ENCODE peak calls at places on chromosomes 13 and 19, in nine cellular contexts. One of them, this sample, is unnamed.

GRCh38 chr13:29583073-29583785 is 12.3 kb downstream of the SLC7A1 start:
- DNase-seq in Daoy: peak
- DNase-seq in psoas muscle: no peak
- DNase-seq in HT1080: peak
- DNase-seq in HFF-Myc: peak
- DNase-seq in amniotic stem cell: peak
- DNase-seq in stimulated activated CD8-positive, alpha-beta memory T cell treated with anti-CD3 and anti-CD28 coated beads, Interleukin-7, amount 100 ng/mL, for 24 hours: no peak
- DNase-seq in cardiac muscle cell: no peak
- DNase-seq in mucosa of gallbladder: no peak
- DNase-seq in this sample: no peak

GRCh38 chr19:5624154-5624663 is 1.3 kb downstream of the SAFB start:
- DNase-seq in Daoy: peak
- DNase-seq in psoas muscle: no peak
- DNase-seq in HT1080: peak
- DNase-seq in HFF-Myc: no peak
- DNase-seq in amniotic stem cell: no peak
- DNase-seq in stimulated activated CD8-positive, alpha-beta memory T cell treated with anti-CD3 and anti-CD28 coated beads, Interleukin-7, amount 100 ng/mL, for 24 hours: no peak
- DNase-seq in cardiac muscle cell: peak
- DNase-seq in mucosa of gallbladder: peak
- DNase-seq in this sample: no peak

GRCh38 chr13:34913040-34913439 is 29.0 kb upstream of the NBEA start:
- DNase-seq in Daoy: no peak
- DNase-seq in psoas muscle: no peak
- DNase-seq in HT1080: peak
- DNase-seq in HFF-Myc: no peak
- DNase-seq in amniotic stem cell: no peak
- DNase-seq in stimulated activated CD8-positive, alpha-beta memory T cell treated with anti-CD3 and anti-CD28 coated beads, Interleukin-7, amount 100 ng/mL, for 24 hours: no peak
- DNase-seq in cardiac muscle cell: peak
- DNase-seq in mucosa of gallbladder: no peak
- DNase-seq in this sample: no peak

GRCh38 chr13:110343241-110343865 is 36.3 kb downstream of the COL4A2 start:
- DNase-seq in Daoy: no peak
- DNase-seq in psoas muscle: no peak
- DNase-seq in HT1080: no peak
- DNase-seq in HFF-Myc: no peak
- DNase-seq in amniotic stem cell: no peak
- DNase-seq in stimulated activated CD8-positive, alpha-beta memory T cell treated with anti-CD3 and anti-CD28 coated beads, Interleukin-7, amount 100 ng/mL, for 24 hours: no peak
- DNase-seq in cardiac muscle cell: no peak
- DNase-seq in mucosa of gallbladder: no peak
- DNase-seq in this sample: no peak

GRCh38 chr19:49852631-49853126 is 1.7 kb downstream of the PTOV1 start:
- DNase-seq in Daoy: no peak
- DNase-seq in psoas muscle: no peak
- DNase-seq in HT1080: no peak
- DNase-seq in HFF-Myc: no peak
- DNase-seq in amniotic stem cell: no peak
- DNase-seq in stimulated activated CD8-positive, alpha-beta memory T cell treated with anti-CD3 and anti-CD28 coated beads, Interleukin-7, amount 100 ng/mL, for 24 hours: no peak
- DNase-seq in cardiac muscle cell: no peak
- DNase-seq in mucosa of gallbladder: no peak
- DNase-seq in this sample: no peak

GRCh38 chr13:112687836-112688559 is 1.8 kb upstream of the ATP11A start:
- DNase-seq in Daoy: no peak
- DNase-seq in psoas muscle: no peak
- DNase-seq in HT1080: no peak
- DNase-seq in HFF-Myc: no peak
- DNase-seq in amniotic stem cell: no peak
- DNase-seq in stimulated activated CD8-positive, alpha-beta memory T cell treated with anti-CD3 and anti-CD28 coated beads, Interleukin-7, amount 100 ng/mL, for 24 hours: no peak
- DNase-seq in cardiac muscle cell: no peak
- DNase-seq in mucosa of gallbladder: no peak
- DNase-seq in this sample: no peak

GRCh38 chr13:74036373-74036772 is 97.8 kb downstream of the KLF12 start:
- DNase-seq in Daoy: no peak
- DNase-seq in psoas muscle: no peak
- DNase-seq in HT1080: no peak
- DNase-seq in HFF-Myc: no peak
- DNase-seq in amniotic stem cell: no peak
- DNase-seq in stimulated activated CD8-positive, alpha-beta memory T cell treated with anti-CD3 and anti-CD28 coated beads, Interleukin-7, amount 100 ng/mL, for 24 hours: no peak
- DNase-seq in cardiac muscle cell: no peak
- DNase-seq in mucosa of gallbladder: no peak
- DNase-seq in this sample: no peak

GRCh38 chr19:51166846-51167490 is 24.9 kb downstream of the SIGLEC7 start:
- DNase-seq in Daoy: no peak
- DNase-seq in psoas muscle: no peak
- DNase-seq in HT1080: no peak
- DNase-seq in HFF-Myc: no peak
- DNase-seq in amniotic stem cell: no peak
- DNase-seq in stimulated activated CD8-positive, alpha-beta memory T cell treated with anti-CD3 and anti-CD28 coated beads, Interleukin-7, amount 100 ng/mL, for 24 hours: no peak
- DNase-seq in cardiac muscle cell: no peak
- DNase-seq in mucosa of gallbladder: peak
- DNase-seq in this sample: no peak

GRCh38 chr19:16328824-16329482 is 4.3 kb downstream of the KLF2 start:
- DNase-seq in Daoy: no peak
- DNase-seq in psoas muscle: no peak
- DNase-seq in HT1080: peak
- DNase-seq in HFF-Myc: no peak
- DNase-seq in amniotic stem cell: no peak
- DNase-seq in stimulated activated CD8-positive, alpha-beta memory T cell treated with anti-CD3 and anti-CD28 coated beads, Interleukin-7, amount 100 ng/mL, for 24 hours: no peak
- DNase-seq in cardiac muscle cell: no peak
- DNase-seq in mucosa of gallbladder: no peak
- DNase-seq in this sample: no peak

GRCh38 chr13:44244288-44244687 is 129.3 kb upstream of the SERP2 start:
- DNase-seq in Daoy: peak
- DNase-seq in psoas muscle: no peak
- DNase-seq in HT1080: peak
- DNase-seq in HFF-Myc: no peak
- DNase-seq in amniotic stem cell: peak
- DNase-seq in stimulated activated CD8-positive, alpha-beta memory T cell treated with anti-CD3 and anti-CD28 coated beads, Interleukin-7, amount 100 ng/mL, for 24 hours: no peak
- DNase-seq in cardiac muscle cell: peak
- DNase-seq in mucosa of gallbladder: no peak
- DNase-seq in this sample: no peak

GRCh38 chr13:91278888-91279287 is 68.6 kb upstream of the MIR17HG start:
- DNase-seq in Daoy: no peak
- DNase-seq in psoas muscle: no peak
- DNase-seq in HT1080: no peak
- DNase-seq in HFF-Myc: no peak
- DNase-seq in amniotic stem cell: no peak
- DNase-seq in stimulated activated CD8-positive, alpha-beta memory T cell treated with anti-CD3 and anti-CD28 coated beads, Interleukin-7, amount 100 ng/mL, for 24 hours: no peak
- DNase-seq in cardiac muscle cell: no peak
- DNase-seq in mucosa of gallbladder: no peak
- DNase-seq in this sample: no peak

GRCh38 chr13:99214232-99214631 is 13.6 kb downstream of the UBAC2 start:
- DNase-seq in Daoy: no peak
- DNase-seq in psoas muscle: no peak
- DNase-seq in HT1080: no peak
- DNase-seq in HFF-Myc: no peak
- DNase-seq in amniotic stem cell: no peak
- DNase-seq in stimulated activated CD8-positive, alpha-beta memory T cell treated with anti-CD3 and anti-CD28 coated beads, Interleukin-7, amount 100 ng/mL, for 24 hours: peak
- DNase-seq in cardiac muscle cell: no peak
- DNase-seq in mucosa of gallbladder: no peak
- DNase-seq in this sample: no peak

GRCh38 chr19:36041831-36042230 is 9.2 kb upstream of the CLIP3 start:
- DNase-seq in Daoy: no peak
- DNase-seq in psoas muscle: no peak
- DNase-seq in HT1080: no peak
- DNase-seq in HFF-Myc: peak
- DNase-seq in amniotic stem cell: no peak
- DNase-seq in stimulated activated CD8-positive, alpha-beta memory T cell treated with anti-CD3 and anti-CD28 coated beads, Interleukin-7, amount 100 ng/mL, for 24 hours: no peak
- DNase-seq in cardiac muscle cell: peak
- DNase-seq in mucosa of gallbladder: peak
- DNase-seq in this sample: no peak

GRCh38 chr19:48351341-48351752 is 12.4 kb downstream of the TMEM143 start:
- DNase-seq in Daoy: peak
- DNase-seq in psoas muscle: peak
- DNase-seq in HT1080: peak
- DNase-seq in HFF-Myc: no peak
- DNase-seq in amniotic stem cell: peak
- DNase-seq in stimulated activated CD8-positive, alpha-beta memory T cell treated with anti-CD3 and anti-CD28 coated beads, Interleukin-7, amount 100 ng/mL, for 24 hours: peak
- DNase-seq in cardiac muscle cell: peak
- DNase-seq in mucosa of gallbladder: peak
- DNase-seq in this sample: no peak

GRCh38 chr13:40155176-40155575 is 499.7 kb downstream of the COG6 start:
- DNase-seq in Daoy: no peak
- DNase-seq in psoas muscle: no peak
- DNase-seq in HT1080: no peak
- DNase-seq in HFF-Myc: no peak
- DNase-seq in amniotic stem cell: no peak
- DNase-seq in stimulated activated CD8-positive, alpha-beta memory T cell treated with anti-CD3 and anti-CD28 coated beads, Interleukin-7, amount 100 ng/mL, for 24 hours: no peak
- DNase-seq in cardiac muscle cell: no peak
- DNase-seq in mucosa of gallbladder: no peak
- DNase-seq in this sample: no peak

GRCh38 chr19:33438987-33439781 is 65.7 kb downstream of the CEBPG start:
- DNase-seq in Daoy: no peak
- DNase-seq in psoas muscle: no peak
- DNase-seq in HT1080: no peak
- DNase-seq in HFF-Myc: no peak
- DNase-seq in amniotic stem cell: no peak
- DNase-seq in stimulated activated CD8-positive, alpha-beta memory T cell treated with anti-CD3 and anti-CD28 coated beads, Interleukin-7, amount 100 ng/mL, for 24 hours: no peak
- DNase-seq in cardiac muscle cell: no peak
- DNase-seq in mucosa of gallbladder: no peak
- DNase-seq in this sample: no peak

GRCh38 chr19:35671818-35672217 is 5.5 kb downstream of the UPK1A start:
- DNase-seq in Daoy: no peak
- DNase-seq in psoas muscle: no peak
- DNase-seq in HT1080: no peak
- DNase-seq in HFF-Myc: no peak
- DNase-seq in amniotic stem cell: no peak
- DNase-seq in stimulated activated CD8-positive, alpha-beta memory T cell treated with anti-CD3 and anti-CD28 coated beads, Interleukin-7, amount 100 ng/mL, for 24 hours: no peak
- DNase-seq in cardiac muscle cell: peak
- DNase-seq in mucosa of gallbladder: peak
- DNase-seq in this sample: no peak

GRCh38 chr19:18274776-18275356 is 614 bp upstream of the IQCN start:
- DNase-seq in Daoy: peak
- DNase-seq in psoas muscle: peak
- DNase-seq in HT1080: peak
- DNase-seq in HFF-Myc: no peak
- DNase-seq in amniotic stem cell: peak
- DNase-seq in stimulated activated CD8-positive, alpha-beta memory T cell treated with anti-CD3 and anti-CD28 coated beads, Interleukin-7, amount 100 ng/mL, for 24 hours: no peak
- DNase-seq in cardiac muscle cell: peak
- DNase-seq in mucosa of gallbladder: peak
- DNase-seq in this sample: no peak

GRCh38 chr19:46678110-46678732 is 17.2 kb upstream of the DACT3 start:
- DNase-seq in Daoy: peak
- DNase-seq in psoas muscle: no peak
- DNase-seq in HT1080: no peak
- DNase-seq in HFF-Myc: no peak
- DNase-seq in amniotic stem cell: no peak
- DNase-seq in stimulated activated CD8-positive, alpha-beta memory T cell treated with anti-CD3 and anti-CD28 coated beads, Interleukin-7, amount 100 ng/mL, for 24 hours: peak
- DNase-seq in cardiac muscle cell: no peak
- DNase-seq in mucosa of gallbladder: no peak
- DNase-seq in this sample: no peak

GRCh38 chr13:45770886-45771285 is 68.8 kb downstream of the CBY2 start:
- DNase-seq in Daoy: no peak
- DNase-seq in psoas muscle: no peak
- DNase-seq in HT1080: no peak
- DNase-seq in HFF-Myc: no peak
- DNase-seq in amniotic stem cell: no peak
- DNase-seq in stimulated activated CD8-positive, alpha-beta memory T cell treated with anti-CD3 and anti-CD28 coated beads, Interleukin-7, amount 100 ng/mL, for 24 hours: no peak
- DNase-seq in cardiac muscle cell: no peak
- DNase-seq in mucosa of gallbladder: no peak
- DNase-seq in this sample: no peak

GRCh38 chr19:49677232-49677881 is at the start of gene PRMT1:
- DNase-seq in Daoy: peak
- DNase-seq in psoas muscle: peak
- DNase-seq in HT1080: no peak
- DNase-seq in HFF-Myc: no peak
- DNase-seq in amniotic stem cell: no peak
- DNase-seq in stimulated activated CD8-positive, alpha-beta memory T cell treated with anti-CD3 and anti-CD28 coated beads, Interleukin-7, amount 100 ng/mL, for 24 hours: no peak
- DNase-seq in cardiac muscle cell: no peak
- DNase-seq in mucosa of gallbladder: no peak
- DNase-seq in this sample: peak

GRCh38 chr13:111210488-111210887 is 95.4 kb downstream of the ARHGEF7 start:
- DNase-seq in Daoy: peak
- DNase-seq in psoas muscle: no peak
- DNase-seq in HT1080: peak
- DNase-seq in HFF-Myc: no peak
- DNase-seq in amniotic stem cell: peak
- DNase-seq in stimulated activated CD8-positive, alpha-beta memory T cell treated with anti-CD3 and anti-CD28 coated beads, Interleukin-7, amount 100 ng/mL, for 24 hours: no peak
- DNase-seq in cardiac muscle cell: peak
- DNase-seq in mucosa of gallbladder: no peak
- DNase-seq in this sample: no peak

GRCh38 chr19:18007605-18007938 is 398 bp upstream of the ARRDC2 start:
- DNase-seq in Daoy: no peak
- DNase-seq in psoas muscle: no peak
- DNase-seq in HT1080: no peak
- DNase-seq in HFF-Myc: no peak
- DNase-seq in amniotic stem cell: no peak
- DNase-seq in stimulated activated CD8-positive, alpha-beta memory T cell treated with anti-CD3 and anti-CD28 coated beads, Interleukin-7, amount 100 ng/mL, for 24 hours: no peak
- DNase-seq in cardiac muscle cell: no peak
- DNase-seq in mucosa of gallbladder: no peak
- DNase-seq in this sample: no peak

GRCh38 chr19:1236566-1236965 is 1.2 kb downstream of the CBARP start:
- DNase-seq in Daoy: no peak
- DNase-seq in psoas muscle: no peak
- DNase-seq in HT1080: no peak
- DNase-seq in HFF-Myc: no peak
- DNase-seq in amniotic stem cell: no peak
- DNase-seq in stimulated activated CD8-positive, alpha-beta memory T cell treated with anti-CD3 and anti-CD28 coated beads, Interleukin-7, amount 100 ng/mL, for 24 hours: no peak
- DNase-seq in cardiac muscle cell: no peak
- DNase-seq in mucosa of gallbladder: no peak
- DNase-seq in this sample: peak

GRCh38 chr19:38203197-38203596 is 20.8 kb downstream of the DPF1 start:
- DNase-seq in Daoy: no peak
- DNase-seq in psoas muscle: no peak
- DNase-seq in HT1080: no peak
- DNase-seq in HFF-Myc: no peak
- DNase-seq in amniotic stem cell: no peak
- DNase-seq in stimulated activated CD8-positive, alpha-beta memory T cell treated with anti-CD3 and anti-CD28 coated beads, Interleukin-7, amount 100 ng/mL, for 24 hours: no peak
- DNase-seq in cardiac muscle cell: no peak
- DNase-seq in mucosa of gallbladder: no peak
- DNase-seq in this sample: no peak

GRCh38 chr13:29498426-29499040 is 97.0 kb downstream of the SLC7A1 start:
- DNase-seq in Daoy: no peak
- DNase-seq in psoas muscle: no peak
- DNase-seq in HT1080: no peak
- DNase-seq in HFF-Myc: no peak
- DNase-seq in amniotic stem cell: no peak
- DNase-seq in stimulated activated CD8-positive, alpha-beta memory T cell treated with anti-CD3 and anti-CD28 coated beads, Interleukin-7, amount 100 ng/mL, for 24 hours: no peak
- DNase-seq in cardiac muscle cell: no peak
- DNase-seq in mucosa of gallbladder: no peak
- DNase-seq in this sample: no peak

GRCh38 chr19:41893899-41894298 is 10.9 kb downstream of the ARHGEF1 start:
- DNase-seq in Daoy: no peak
- DNase-seq in psoas muscle: no peak
- DNase-seq in HT1080: peak
- DNase-seq in HFF-Myc: no peak
- DNase-seq in amniotic stem cell: no peak
- DNase-seq in stimulated activated CD8-positive, alpha-beta memory T cell treated with anti-CD3 and anti-CD28 coated beads, Interleukin-7, amount 100 ng/mL, for 24 hours: no peak
- DNase-seq in cardiac muscle cell: peak
- DNase-seq in mucosa of gallbladder: no peak
- DNase-seq in this sample: no peak

GRCh38 chr13:46041335-46041934 is 11.1 kb downstream of the ZC3H13 start:
- DNase-seq in Daoy: no peak
- DNase-seq in psoas muscle: no peak
- DNase-seq in HT1080: no peak
- DNase-seq in HFF-Myc: no peak
- DNase-seq in amniotic stem cell: no peak
- DNase-seq in stimulated activated CD8-positive, alpha-beta memory T cell treated with anti-CD3 and anti-CD28 coated beads, Interleukin-7, amount 100 ng/mL, for 24 hours: no peak
- DNase-seq in cardiac muscle cell: no peak
- DNase-seq in mucosa of gallbladder: no peak
- DNase-seq in this sample: no peak

GRCh38 chr13:52949744-52950143 is 78.9 kb upstream of the OLFM4 start:
- DNase-seq in Daoy: no peak
- DNase-seq in psoas muscle: no peak
- DNase-seq in HT1080: no peak
- DNase-seq in HFF-Myc: no peak
- DNase-seq in amniotic stem cell: no peak
- DNase-seq in stimulated activated CD8-positive, alpha-beta memory T cell treated with anti-CD3 and anti-CD28 coated beads, Interleukin-7, amount 100 ng/mL, for 24 hours: no peak
- DNase-seq in cardiac muscle cell: no peak
- DNase-seq in mucosa of gallbladder: no peak
- DNase-seq in this sample: no peak